ENCODE peak calls at places on chromosomes 11 and 22, in four cellular contexts. G is stomach, K is PC-9, A is AG04450. N is an unnamed sample.
A peak's percentile ranks its signal among the peaks of the same experiment; 100 is the strongest.

GRCh38 chr11:8086001-8086479 is 5.0 kb downstream of the TUB start:
- DNase-seq in K (no peak), G (no peak), A (no peak), N (no peak)

GRCh38 chr11:79902493-79902892 is 461.7 kb upstream of the TENM4 start:
- DNase-seq in A (no peak), K (no peak), G (no peak), N (no peak)

GRCh38 chr11:84498016-84498415 is 1129.1 kb downstream of the DLG2 start:
- DNase-seq in A (no peak), G (no peak), K (no peak), N (no peak)

GRCh38 chr11:9606799-9607510 is 33.5 kb downstream of the WEE1 start:
- DNase-seq in K (no peak), G (no peak), A (no peak), N (peak; percentile 36)

GRCh38 chr11:105109855-105110750 is 29.5 kb downstream of the CARD18 start:
- DNase-seq in G (no peak), A (no peak), K (no peak), N (no peak)

GRCh38 chr11:117912497-117912896 is 16.7 kb downstream of the TMPRSS13 start:
- DNase-seq in A (no peak), G (no peak), K (no peak), N (no peak)

GRCh38 chr11:62665630-62666258 is 632 bp downstream of the CSKMT start:
- DNase-seq in K (peak; percentile 46), G (peak; percentile 50), A (no peak), N (peak; percentile 30)

GRCh38 chr11:75246006-75246672 is 5.6 kb downstream of the TPBGL start:
- DNase-seq in G (no peak), A (no peak), K (no peak), N (no peak)

GRCh38 chr11:2305862-2306823 is 4.3 kb downstream of the TSPAN32 start:
- DNase-seq in A (peak; percentile 50), G (peak; percentile 25), K (no peak), N (no peak)

GRCh38 chr11:33721291-33721840 is 14.9 kb downstream of the CD59 start:
- DNase-seq in G (no peak), A (no peak), K (peak; percentile 32), N (no peak)

DNA sequence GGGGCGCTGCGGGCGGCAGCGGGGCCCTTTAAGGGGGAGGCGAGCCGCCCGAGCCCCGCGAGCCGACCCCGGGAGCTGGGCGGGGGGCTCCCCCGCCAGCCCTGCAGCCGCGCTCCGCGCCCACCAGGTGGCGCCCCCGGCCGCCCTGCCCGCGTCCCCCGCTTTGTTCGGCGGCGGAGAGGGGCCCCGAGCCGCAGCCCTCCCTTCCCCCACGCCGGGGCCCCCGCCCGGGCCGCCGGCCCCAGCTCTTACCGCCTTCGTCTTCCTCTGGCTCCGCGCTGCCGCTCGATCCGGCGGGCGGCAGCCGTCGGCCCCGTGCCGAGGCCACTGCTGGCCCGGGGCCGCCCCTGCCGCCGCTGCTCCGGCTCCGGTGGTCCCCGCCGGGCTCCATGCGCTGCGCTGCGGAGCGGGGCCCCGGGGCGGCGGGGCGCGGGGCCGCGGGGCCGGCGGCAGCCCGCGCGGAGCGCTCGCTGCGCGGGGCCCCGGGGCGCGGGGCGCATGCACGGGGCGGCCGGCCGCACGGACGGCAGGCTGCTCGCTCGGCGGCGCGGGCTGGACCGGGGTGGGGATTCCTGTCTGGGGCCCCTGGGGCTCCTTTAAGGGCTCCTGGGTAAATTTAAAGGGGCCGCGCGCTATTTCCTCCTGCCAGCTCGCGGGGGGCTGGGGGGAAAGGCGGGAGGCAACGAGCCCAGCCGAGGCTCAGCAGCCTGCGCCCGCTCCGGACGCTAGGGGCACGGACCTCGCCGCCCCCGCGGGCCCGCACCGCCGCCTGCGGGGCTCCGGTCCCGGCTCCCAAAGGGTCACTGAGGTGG is at the start of gene ZFTA:
- DNase-seq in A (no peak), K (peak; percentile 57), G (peak; percentile 61), N (peak; percentile 74)
- TF ChIP-seq CTCF in A (peak; percentile 41), K (peak; percentile 24), G (peak; percentile 91), N (peak; percentile 83)

GRCh38 chr11:69238562-69239319 is 55.2 kb upstream of the MYEOV start:
- DNase-seq in K (no peak), A (no peak), G (peak; percentile 18), N (no peak)

GRCh38 chr11:69241844-69242582 is 51.9 kb upstream of the MYEOV start:
- DNase-seq in K (no peak), G (no peak), A (no peak), N (no peak)

GRCh38 chr11:69241075-69241740 is 52.7 kb upstream of the MYEOV start:
- DNase-seq in A (no peak), G (peak; percentile 19), K (no peak), N (no peak)

GRCh38 chr11:69239320-69240040 is 54.5 kb upstream of the MYEOV start:
- DNase-seq in A (no peak), G (peak; percentile 17), K (no peak), N (no peak)

GRCh38 chr11:69240332-69241074 is 53.5 kb upstream of the MYEOV start:
- DNase-seq in K (no peak), A (no peak), G (peak; percentile 49), N (peak; percentile 23)
- TF ChIP-seq CTCF in K (peak; percentile 66), A (peak; percentile 52), G (peak; percentile 34), N (no peak)

GRCh38 chr11:64765291-64765803 is 5.6 kb upstream of the PYGM start:
- DNase-seq in A (no peak), G (no peak), K (no peak), N (no peak)
- TF ChIP-seq CTCF in A (peak; percentile 27), G (no peak), K (peak; percentile 32), N (no peak)

GRCh38 chr11:31987118-31988005 is 103.5 kb upstream of the RCN1 start:
- DNase-seq in K (no peak), G (no peak), A (no peak), N (no peak)
- TF ChIP-seq CTCF in K (no peak), G (no peak), A (no peak), N (no peak)

DNA sequence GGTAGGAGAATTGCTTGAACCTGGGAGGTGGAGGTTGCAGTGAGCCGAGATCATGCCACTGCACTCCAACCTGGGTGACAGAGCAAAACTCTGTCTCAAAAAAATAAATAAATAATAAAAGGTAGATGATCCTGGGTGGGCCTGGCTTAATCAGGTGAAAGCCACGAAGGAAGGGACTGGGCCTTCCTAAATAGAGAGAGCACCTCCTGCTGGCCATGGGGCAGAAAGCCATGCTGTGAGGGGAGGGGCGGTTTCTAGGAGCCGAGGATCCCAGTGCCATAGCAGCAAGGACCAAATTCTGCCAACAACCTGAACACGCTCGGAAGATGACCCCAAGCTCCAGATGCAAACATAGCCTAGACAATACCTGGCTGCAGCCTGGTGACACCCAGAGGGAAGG is 24.5 kb upstream of the DGKZ start:
- DNase-seq in K (no peak), A (no peak), G (no peak), N (no peak)
- TF ChIP-seq CTCF in K (peak; percentile 44), A (peak; percentile 52), G (no peak), N (no peak)

GRCh38 chr22:33850724-33851123 is 69.6 kb downstream of the LARGE1 start:
- DNase-seq in K (no peak), A (no peak), G (no peak), N (no peak)
- TF ChIP-seq CTCF in K (no peak), A (no peak), G (no peak), N (no peak)

DNA sequence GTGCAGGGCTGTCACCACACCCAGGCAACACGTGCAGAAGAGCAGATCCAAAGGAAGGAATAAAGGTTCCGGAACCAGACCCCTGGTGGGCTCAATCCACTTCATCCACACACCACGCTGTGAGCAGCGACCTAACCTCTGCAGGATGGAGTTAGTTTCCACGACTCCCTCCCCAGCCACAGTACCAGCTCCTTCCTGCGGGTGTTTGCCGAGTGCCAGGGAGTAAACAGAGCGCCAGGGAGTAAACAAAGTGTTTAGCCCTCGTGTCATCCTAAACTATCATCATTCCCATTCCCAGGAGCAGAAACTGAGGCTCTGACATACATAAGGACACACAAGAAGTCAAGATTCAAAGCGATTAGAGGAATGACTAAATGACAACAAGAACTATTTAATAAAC is 261.3 kb downstream of the MN1 start:
- DNase-seq in G (no peak), A (no peak), K (no peak), N (no peak)
- TF ChIP-seq CTCF in G (no peak), A (no peak), K (no peak), N (no peak)

GRCh38 chr11:68370211-68371111 is 58.1 kb downstream of the LRP5 start:
- DNase-seq in A (no peak), K (no peak), G (no peak), N (no peak)
- TF ChIP-seq CTCF in A (no peak), K (no peak), G (no peak), N (no peak)